ENCODE peak calls at places on chromosomes 11 and 22, in seven cellular contexts. X, Z, P, V, N, F and A are unnamed samples.

GRCh38 chr11:119446871-119447663 is 24.1 kb upstream of the THY1 start:
- DNase-seq in N (no peak), F (no peak), X (no peak), V (no peak), Z (no peak), P (no peak), A (no peak)

GRCh38 chr11:23078289-23078971 is 218.2 kb upstream of the CCDC179 start:
- DNase-seq in P (no peak), F (no peak), X (no peak), Z (no peak), N (no peak), V (peak), A (no peak)

GRCh38 chr11:121889931-121890330 is 226.1 kb downstream of the BLID start:
- DNase-seq in X (no peak), N (no peak), P (no peak), F (no peak), Z (no peak), V (no peak), A (no peak)

GRCh38 chr22:22738959-22739585 is 94.7 kb downstream of the GGTLC2 start:
- DNase-seq in F (no peak), P (no peak), V (no peak), Z (no peak), N (no peak), X (no peak), A (no peak)

GRCh38 chr11:100849009-100849913 is 162.2 kb downstream of the ARHGAP42 start:
- DNase-seq in N (no peak), Z (no peak), F (no peak), V (peak), X (no peak), P (peak), A (no peak)

GRCh38 chr11:86592659-86593451 is 79.6 kb downstream of the ME3 start:
- DNase-seq in V (peak), X (no peak), N (peak), Z (peak), P (peak), F (peak), A (peak)

GRCh38 chr11:95255523-95256165 is 24.6 kb upstream of the SESN3 start:
- DNase-seq in P (no peak), V (no peak), F (no peak), Z (no peak), X (no peak), N (no peak), A (no peak)

GRCh38 chr11:295351-296205 is 3.7 kb downstream of the IFITM5 start:
- DNase-seq in V (no peak), F (no peak), N (no peak), Z (no peak), P (no peak), X (no peak), A (no peak)

GRCh38 chr22:20881231-20881630 is 22.4 kb downstream of the SNAP29 start:
- DNase-seq in X (no peak), P (no peak), N (no peak), F (no peak), V (no peak), Z (no peak), A (no peak)

GRCh38 chr11:8624698-8625097 is 30.7 kb upstream of the STK33 start:
- DNase-seq in X (no peak), P (no peak), V (no peak), Z (no peak), F (no peak), N (no peak), A (no peak)

GRCh38 chr11:70899616-70900015 is 352.8 kb downstream of the SHANK2 start:
- DNase-seq in N (no peak), F (no peak), X (no peak), P (no peak), V (no peak), Z (no peak), A (no peak)

GRCh38 chr11:83677730-83678129 is 391.6 kb upstream of the CCDC90B start:
- DNase-seq in Z (no peak), F (no peak), N (no peak), X (no peak), P (no peak), V (no peak), A (no peak)

GRCh38 chr11:534592-535518 is 521 bp downstream of the HRAS start:
- DNase-seq in N (peak), V (peak), P (no peak), X (no peak), Z (no peak), F (no peak), A (peak)

GRCh38 chr22:39206491-39206890 is 38.3 kb downstream of the PDGFB start:
- DNase-seq in Z (no peak), P (no peak), V (no peak), X (no peak), N (no peak), F (no peak), A (no peak)

GRCh38 chr22:39207141-39208012 is 37.4 kb downstream of the PDGFB start:
- DNase-seq in F (no peak), X (no peak), Z (no peak), N (no peak), V (no peak), P (no peak), A (no peak)

GRCh38 chr22:39209756-39210155 is 35.0 kb downstream of the PDGFB start:
- DNase-seq in X (no peak), Z (no peak), N (no peak), P (no peak), V (no peak), F (no peak), A (no peak)

GRCh38 chr22:39205344-39206021 is 39.3 kb downstream of the PDGFB start:
- DNase-seq in V (peak), Z (peak), N (no peak), X (no peak), F (peak), P (peak), A (peak)

DNA sequence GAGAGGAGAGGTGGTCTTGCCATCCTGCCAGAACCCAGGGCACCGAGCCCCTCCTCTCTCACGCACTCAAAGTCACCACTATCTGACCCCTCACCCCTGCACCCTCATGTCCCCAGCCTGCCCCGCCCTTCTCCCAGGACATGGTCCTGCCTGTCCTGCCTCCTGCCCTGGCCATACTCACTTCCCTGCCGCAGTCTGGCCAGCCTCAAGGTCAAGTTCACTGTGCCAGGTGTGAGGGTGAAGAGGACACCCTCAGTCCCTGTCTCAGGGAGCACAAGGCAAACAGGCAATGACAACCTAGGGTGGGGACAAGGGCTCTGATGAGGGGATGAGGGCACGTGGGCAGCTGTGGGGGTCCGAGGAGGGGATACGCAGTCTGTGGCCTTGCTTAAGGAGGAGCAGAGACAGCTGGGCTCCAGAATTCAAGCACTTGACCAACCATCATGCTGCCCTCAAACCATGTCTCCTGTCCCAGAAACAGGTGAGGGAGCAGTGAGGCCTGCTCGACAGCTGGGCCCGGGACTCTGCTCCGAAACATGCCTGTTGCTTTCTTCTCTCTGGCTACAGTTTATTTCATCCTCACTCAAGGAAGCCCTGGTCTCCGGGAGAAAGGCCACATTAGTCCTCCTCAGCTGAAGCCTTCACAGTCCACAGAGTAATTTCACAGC is 36.6 kb downstream of the PDGFB start:
- DNase-seq in Z (no peak), F (no peak), V (no peak), N (no peak), P (no peak), X (no peak), A (no peak)
- TF ChIP-seq MAX in Z (no peak), F (no peak), V (no peak), N (no peak), P (no peak), X (no peak), A (no peak)

GRCh38 chr22:27554106-27554814 is 247.3 kb downstream of the MN1 start:
- DNase-seq in V (peak), X (no peak), F (no peak), N (no peak), Z (no peak), P (no peak), A (peak)
- H3K4me3 ChIP-seq in V (no peak), X (no peak), F (no peak), N (no peak), Z (no peak), P (no peak), A (no peak)

DNA sequence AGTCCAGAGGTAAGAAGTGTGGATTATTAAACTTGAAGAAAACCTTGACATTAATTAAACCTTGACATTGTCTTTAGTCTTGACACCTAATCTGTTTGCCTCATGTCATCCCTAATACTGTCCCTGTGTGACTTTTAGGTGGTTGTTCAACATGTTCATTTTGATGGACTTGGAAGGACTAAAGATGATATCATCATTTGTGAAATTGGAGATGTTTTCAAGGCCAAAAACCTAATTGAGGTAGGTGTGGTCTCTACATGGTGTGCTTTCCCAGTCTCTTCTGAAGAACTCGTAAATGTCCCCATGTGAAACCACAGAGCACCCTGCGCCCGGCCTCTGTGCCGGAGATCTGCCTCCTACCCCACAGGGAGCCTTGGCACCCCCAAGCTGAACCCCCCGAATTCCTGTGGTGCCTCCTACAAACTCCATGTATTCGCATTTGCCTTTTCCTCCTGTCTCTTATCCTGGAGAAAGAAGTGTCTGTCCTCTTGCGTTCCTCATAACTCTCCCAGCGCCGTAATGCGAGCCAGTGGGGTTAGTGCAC is 9.1 kb downstream of the SAMM50 start:
- DNase-seq in N (no peak), P (no peak), F (no peak), V (no peak), X (no peak), Z (no peak), A (no peak)
- TF ChIP-seq MAX in N (no peak), P (no peak), F (no peak), V (no peak), X (no peak), Z (no peak), A (no peak)

GRCh38 chr11:116928845-116929244 is 91.4 kb upstream of the APOA1 start:
- DNase-seq in X (no peak), V (no peak), N (no peak), P (no peak), F (peak), Z (no peak), A (peak)

GRCh38 chr11:116929393-116930090 is 92.1 kb upstream of the APOA1 start:
- DNase-seq in Z (no peak), P (no peak), V (peak), N (no peak), F (peak), X (no peak), A (no peak)

GRCh38 chr11:116925050-116925449 is 87.6 kb upstream of the APOA1 start:
- DNase-seq in Z (no peak), F (no peak), X (no peak), P (no peak), N (no peak), V (no peak), A (no peak)

GRCh38 chr11:116928102-116928777 is 90.8 kb upstream of the APOA1 start:
- DNase-seq in V (no peak), N (no peak), Z (no peak), P (no peak), X (no peak), F (no peak), A (peak)

GRCh38 chr11:116927163-116927772 is 89.8 kb upstream of the APOA1 start:
- DNase-seq in P (no peak), X (no peak), V (peak), Z (no peak), F (peak), N (peak), A (peak)
- H3K4me3 ChIP-seq in P (no peak), X (no peak), V (no peak), Z (no peak), F (no peak), N (no peak), A (no peak)

DNA sequence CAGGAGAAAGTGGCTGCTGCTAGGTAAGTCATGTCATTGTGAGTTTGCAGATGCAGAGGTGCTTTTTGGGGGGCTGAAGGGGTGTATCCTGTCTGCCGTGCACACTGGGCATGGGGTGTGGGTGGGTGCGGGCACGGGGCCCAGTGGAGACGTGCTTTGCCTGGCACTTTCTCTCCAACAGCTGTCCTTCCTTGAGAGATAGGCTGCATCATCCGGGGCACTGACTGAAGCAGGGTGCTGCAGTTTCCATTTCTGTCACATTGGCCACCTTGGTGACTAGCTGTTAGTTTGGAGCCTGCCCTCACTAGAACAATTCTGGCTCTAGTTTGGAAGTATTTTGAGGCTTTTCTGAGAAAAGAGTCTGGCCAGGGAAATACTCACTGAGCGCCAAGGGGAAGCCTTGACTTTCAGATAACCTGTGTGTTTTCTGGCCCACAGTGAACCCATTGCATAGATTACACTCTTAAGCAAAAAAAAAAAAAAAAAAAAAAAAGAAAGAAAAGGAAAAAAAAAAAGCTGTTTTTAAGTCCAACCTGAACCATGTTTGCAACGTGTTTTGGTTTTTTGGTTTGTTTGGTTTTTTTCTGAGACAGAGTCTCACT is 219.2 kb downstream of the NAV2 start:
- DNase-seq in Z (no peak), P (no peak), F (no peak), X (no peak), V (no peak), N (no peak), A (no peak)
- TF ChIP-seq MAX in Z (no peak), P (no peak), F (no peak), X (no peak), V (no peak), N (no peak), A (no peak)

DNA sequence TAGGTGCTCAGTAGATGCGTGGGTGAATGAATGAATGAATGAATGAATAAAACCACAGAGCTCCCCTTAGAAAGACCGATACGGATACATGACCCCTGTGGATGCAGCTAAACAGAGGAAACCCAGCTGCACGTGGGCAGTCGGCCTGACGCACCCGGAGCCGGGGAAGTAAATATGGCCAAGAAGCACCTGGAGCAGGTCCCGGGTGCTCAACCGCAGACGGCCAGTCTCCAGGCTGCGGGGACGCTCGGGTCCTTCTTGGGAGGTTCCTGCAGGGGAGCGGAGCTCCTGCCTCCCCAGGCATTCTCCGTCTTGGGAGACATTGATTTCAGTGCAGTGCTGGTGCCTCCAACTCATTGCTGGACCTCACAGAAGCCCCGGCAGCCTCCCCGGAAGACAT is 11.7 kb upstream of the TPCN2 start:
- DNase-seq in V (no peak), F (no peak), X (no peak), Z (no peak), P (no peak), N (no peak), A (no peak)
- H3K4me3 ChIP-seq in V (no peak), F (no peak), X (no peak), Z (no peak), P (no peak), N (no peak), A (no peak)